ENCODE peak calls at places on chromosomes 1 and 21, in seven cellular contexts. One of them, this sample, is unnamed.

GRCh38 chr1:50968884-50969610 is 998 bp upstream of the CDKN2C start:
- DNase-seq in NB4: peak; percentile 83
- DNase-seq in vagina: no peak
- DNase-seq in RWPE1: peak; percentile 46
- DNase-seq in A549: peak; percentile 52
- DNase-seq in CD4-positive, alpha-beta T cell: peak; percentile 5
- DNase-seq in foreskin fibroblast: no peak
- DNase-seq in this sample: no peak

GRCh38 chr1:222171005-222171404 is 376.9 kb downstream of the HHIPL2 start:
- DNase-seq in NB4: peak; percentile 45
- DNase-seq in vagina: no peak
- DNase-seq in RWPE1: peak; percentile 5
- DNase-seq in A549: peak; percentile 40
- DNase-seq in CD4-positive, alpha-beta T cell: no peak
- DNase-seq in foreskin fibroblast: peak; percentile 71
- DNase-seq in this sample: peak; percentile 38

GRCh38 chr1:115337633-115338456 is at the start of gene NGF:
- DNase-seq in NB4: no peak
- DNase-seq in vagina: no peak
- DNase-seq in RWPE1: peak; percentile 73
- DNase-seq in A549: peak; percentile 27
- DNase-seq in CD4-positive, alpha-beta T cell: no peak
- DNase-seq in foreskin fibroblast: peak; percentile 79
- DNase-seq in this sample: no peak

GRCh38 chr1:182281541-182281940 is 110.0 kb downstream of the GLUL start:
- DNase-seq in NB4: no peak
- DNase-seq in vagina: no peak
- DNase-seq in RWPE1: no peak
- DNase-seq in A549: no peak
- DNase-seq in CD4-positive, alpha-beta T cell: no peak
- DNase-seq in foreskin fibroblast: peak; percentile 65
- DNase-seq in this sample: no peak

GRCh38 chr1:27656157-27656893 is 15.7 kb downstream of the IFI6 start:
- DNase-seq in NB4: peak; percentile 81
- DNase-seq in vagina: no peak
- DNase-seq in RWPE1: no peak
- DNase-seq in A549: no peak
- DNase-seq in CD4-positive, alpha-beta T cell: no peak
- DNase-seq in foreskin fibroblast: peak; percentile 89
- DNase-seq in this sample: no peak

GRCh38 chr1:201585099-201585498 is 46.2 kb downstream of the NAV1 start:
- DNase-seq in NB4: no peak
- DNase-seq in vagina: no peak
- DNase-seq in RWPE1: no peak
- DNase-seq in A549: no peak
- DNase-seq in CD4-positive, alpha-beta T cell: no peak
- DNase-seq in foreskin fibroblast: peak; percentile 56
- DNase-seq in this sample: no peak

GRCh38 chr1:227887697-227888403 is 59.9 kb downstream of the WNT9A start:
- DNase-seq in NB4: no peak
- DNase-seq in vagina: peak; percentile 95
- DNase-seq in RWPE1: no peak
- DNase-seq in A549: no peak
- DNase-seq in CD4-positive, alpha-beta T cell: peak; percentile 36
- DNase-seq in foreskin fibroblast: peak; percentile 45
- DNase-seq in this sample: no peak

GRCh38 chr1:162772571-162773154 is 17.8 kb upstream of the HSD17B7 start:
- DNase-seq in NB4: no peak
- DNase-seq in vagina: no peak
- DNase-seq in RWPE1: no peak
- DNase-seq in A549: no peak
- DNase-seq in CD4-positive, alpha-beta T cell: no peak
- DNase-seq in foreskin fibroblast: peak; percentile 73
- DNase-seq in this sample: no peak

GRCh38 chr1:234720709-234721436 is 110.9 kb upstream of the IRF2BP2 start:
- DNase-seq in NB4: no peak
- DNase-seq in vagina: no peak
- DNase-seq in RWPE1: no peak
- DNase-seq in A549: no peak
- DNase-seq in CD4-positive, alpha-beta T cell: no peak
- DNase-seq in foreskin fibroblast: peak; percentile 55
- DNase-seq in this sample: no peak

GRCh38 chr1:112869895-112870294 is 86.1 kb downstream of the SLC16A1 start:
- DNase-seq in NB4: no peak
- DNase-seq in vagina: no peak
- DNase-seq in RWPE1: no peak
- DNase-seq in A549: no peak
- DNase-seq in CD4-positive, alpha-beta T cell: no peak
- DNase-seq in foreskin fibroblast: no peak
- DNase-seq in this sample: no peak

GRCh38 chr21:31366825-31367224 is 22.8 kb upstream of the TIAM1 start:
- DNase-seq in NB4: no peak
- DNase-seq in vagina: no peak
- DNase-seq in RWPE1: peak; percentile 83
- DNase-seq in A549: peak; percentile 4
- DNase-seq in CD4-positive, alpha-beta T cell: no peak
- DNase-seq in foreskin fibroblast: peak; percentile 67
- DNase-seq in this sample: no peak

GRCh38 chr1:41486053-41486891 is 1.8 kb upstream of the EDN2 start:
- DNase-seq in NB4: no peak
- DNase-seq in vagina: no peak
- DNase-seq in RWPE1: no peak
- DNase-seq in A549: peak; percentile 53
- DNase-seq in CD4-positive, alpha-beta T cell: no peak
- DNase-seq in foreskin fibroblast: no peak
- DNase-seq in this sample: no peak

GRCh38 chr1:40583980-40584379 is 52.5 kb downstream of the ZNF684 start:
- DNase-seq in NB4: no peak
- DNase-seq in vagina: no peak
- DNase-seq in RWPE1: no peak
- DNase-seq in A549: no peak
- DNase-seq in CD4-positive, alpha-beta T cell: no peak
- DNase-seq in foreskin fibroblast: no peak
- DNase-seq in this sample: no peak

GRCh38 chr1:164780863-164781262 is 221.9 kb downstream of the PBX1 start:
- DNase-seq in NB4: no peak
- DNase-seq in vagina: no peak
- DNase-seq in RWPE1: peak; percentile 44
- DNase-seq in A549: no peak
- DNase-seq in CD4-positive, alpha-beta T cell: no peak
- DNase-seq in foreskin fibroblast: peak; percentile 95
- DNase-seq in this sample: peak; percentile 59

GRCh38 chr1:192516776-192517297 is 58.7 kb upstream of the RGS1 start:
- DNase-seq in NB4: peak; percentile 96
- DNase-seq in vagina: no peak
- DNase-seq in RWPE1: no peak
- DNase-seq in A549: no peak
- DNase-seq in CD4-positive, alpha-beta T cell: peak; percentile 45
- DNase-seq in foreskin fibroblast: peak; percentile 8
- DNase-seq in this sample: no peak

GRCh38 chr1:53091841-53092645 is 30.0 kb downstream of the PODN start:
- DNase-seq in NB4: no peak
- DNase-seq in vagina: no peak
- DNase-seq in RWPE1: no peak
- DNase-seq in A549: no peak
- DNase-seq in CD4-positive, alpha-beta T cell: no peak
- DNase-seq in foreskin fibroblast: no peak
- DNase-seq in this sample: no peak

GRCh38 chr1:200262326-200262965 is 147.4 kb downstream of the ZNF281 start:
- DNase-seq in NB4: no peak
- DNase-seq in vagina: no peak
- DNase-seq in RWPE1: no peak
- DNase-seq in A549: no peak
- DNase-seq in CD4-positive, alpha-beta T cell: no peak
- DNase-seq in foreskin fibroblast: no peak
- DNase-seq in this sample: no peak
- TF ChIP-seq CTCF in NB4: no peak
- TF ChIP-seq CTCF in vagina: no peak
- TF ChIP-seq CTCF in RWPE1: no peak
- TF ChIP-seq CTCF in A549: no peak
- TF ChIP-seq CTCF in CD4-positive, alpha-beta T cell: no peak
- TF ChIP-seq CTCF in foreskin fibroblast: no peak
- TF ChIP-seq CTCF in this sample: no peak

GRCh38 chr1:25891606-25892005 is 14.6 kb downstream of the STMN1 start:
- DNase-seq in NB4: no peak
- DNase-seq in vagina: no peak
- DNase-seq in RWPE1: no peak
- DNase-seq in A549: no peak
- DNase-seq in CD4-positive, alpha-beta T cell: no peak
- DNase-seq in foreskin fibroblast: no peak
- DNase-seq in this sample: no peak

GRCh38 chr1:25888426-25888987 is 13.0 kb upstream of the PAQR7 start:
- DNase-seq in NB4: no peak
- DNase-seq in vagina: no peak
- DNase-seq in RWPE1: no peak
- DNase-seq in A549: no peak
- DNase-seq in CD4-positive, alpha-beta T cell: no peak
- DNase-seq in foreskin fibroblast: no peak
- DNase-seq in this sample: no peak

GRCh38 chr1:25890249-25891034 is 14.9 kb upstream of the PAQR7 start:
- DNase-seq in NB4: no peak
- DNase-seq in vagina: no peak
- DNase-seq in RWPE1: peak; percentile 93
- DNase-seq in A549: peak; percentile 80
- DNase-seq in CD4-positive, alpha-beta T cell: no peak
- DNase-seq in foreskin fibroblast: peak; percentile 56
- DNase-seq in this sample: no peak

GRCh38 chr1:25893072-25893604 is 13.1 kb downstream of the STMN1 start:
- DNase-seq in NB4: no peak
- DNase-seq in vagina: no peak
- DNase-seq in RWPE1: no peak
- DNase-seq in A549: no peak
- DNase-seq in CD4-positive, alpha-beta T cell: no peak
- DNase-seq in foreskin fibroblast: no peak
- DNase-seq in this sample: no peak

GRCh38 chr1:25889470-25889869 is 14.0 kb upstream of the PAQR7 start:
- DNase-seq in NB4: no peak
- DNase-seq in vagina: no peak
- DNase-seq in RWPE1: no peak
- DNase-seq in A549: peak; percentile 32
- DNase-seq in CD4-positive, alpha-beta T cell: no peak
- DNase-seq in foreskin fibroblast: peak; percentile 55
- DNase-seq in this sample: no peak
- TF ChIP-seq CTCF in NB4: no peak
- TF ChIP-seq CTCF in vagina: no peak
- TF ChIP-seq CTCF in RWPE1: no peak
- TF ChIP-seq CTCF in A549: no peak
- TF ChIP-seq CTCF in CD4-positive, alpha-beta T cell: no peak
- TF ChIP-seq CTCF in foreskin fibroblast: peak; percentile 22
- TF ChIP-seq CTCF in this sample: peak; percentile 21

GRCh38 chr1:220888665-220888986 is 9.4 kb downstream of the HLX start:
- DNase-seq in NB4: no peak
- DNase-seq in vagina: no peak
- DNase-seq in RWPE1: no peak
- DNase-seq in A549: no peak
- DNase-seq in CD4-positive, alpha-beta T cell: no peak
- DNase-seq in foreskin fibroblast: no peak
- DNase-seq in this sample: no peak

GRCh38 chr1:220887868-220888664 is 8.8 kb downstream of the HLX start:
- DNase-seq in NB4: peak; percentile 54
- DNase-seq in vagina: no peak
- DNase-seq in RWPE1: no peak
- DNase-seq in A549: no peak
- DNase-seq in CD4-positive, alpha-beta T cell: no peak
- DNase-seq in foreskin fibroblast: peak; percentile 60
- DNase-seq in this sample: no peak

GRCh38 chr1:220885971-220886370 is 6.7 kb downstream of the HLX start:
- DNase-seq in NB4: no peak
- DNase-seq in vagina: no peak
- DNase-seq in RWPE1: no peak
- DNase-seq in A549: no peak
- DNase-seq in CD4-positive, alpha-beta T cell: no peak
- DNase-seq in foreskin fibroblast: no peak
- DNase-seq in this sample: no peak

GRCh38 chr1:220886470-220887201 is 7.4 kb downstream of the HLX start:
- DNase-seq in NB4: no peak
- DNase-seq in vagina: no peak
- DNase-seq in RWPE1: no peak
- DNase-seq in A549: no peak
- DNase-seq in CD4-positive, alpha-beta T cell: no peak
- DNase-seq in foreskin fibroblast: no peak
- DNase-seq in this sample: no peak

DNA sequence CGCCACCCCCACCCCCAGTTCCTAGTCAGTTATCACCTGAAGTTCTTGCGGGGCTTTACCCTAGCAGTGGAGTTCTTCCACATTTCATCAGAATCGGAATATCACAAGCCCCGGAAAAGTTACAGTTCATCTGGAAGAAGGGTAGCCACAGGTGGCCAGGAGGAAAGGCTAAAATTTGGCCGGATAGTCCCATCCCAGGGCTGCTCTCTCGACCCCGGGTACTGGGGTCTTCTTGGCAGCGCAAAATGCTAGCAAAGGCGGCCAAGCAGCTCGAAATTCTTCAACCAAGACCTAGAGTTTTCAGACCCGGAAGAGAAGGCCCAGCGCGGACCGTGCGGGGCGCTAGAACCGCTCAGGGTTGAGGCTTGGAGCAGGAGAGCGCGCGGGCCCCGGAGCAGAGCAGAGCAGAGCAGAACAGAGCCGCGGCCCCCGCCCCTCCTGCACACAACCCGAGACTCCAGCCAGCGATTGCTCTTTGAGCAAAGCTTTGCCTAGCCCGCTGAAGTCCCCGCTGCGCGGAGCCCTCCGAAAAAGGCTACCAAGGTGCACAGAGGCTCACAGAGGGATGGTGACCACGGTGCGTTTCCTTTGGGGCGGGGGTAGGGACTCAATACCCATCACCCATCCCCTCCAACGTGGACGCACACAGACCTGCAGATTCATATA is 8.1 kb downstream of the HLX start:
- DNase-seq in NB4: no peak
- DNase-seq in vagina: no peak
- DNase-seq in RWPE1: no peak
- DNase-seq in A549: no peak
- DNase-seq in CD4-positive, alpha-beta T cell: no peak
- DNase-seq in foreskin fibroblast: no peak
- DNase-seq in this sample: no peak
- TF ChIP-seq CTCF in NB4: no peak
- TF ChIP-seq CTCF in vagina: no peak
- TF ChIP-seq CTCF in RWPE1: no peak
- TF ChIP-seq CTCF in A549: no peak
- TF ChIP-seq CTCF in CD4-positive, alpha-beta T cell: no peak
- TF ChIP-seq CTCF in foreskin fibroblast: no peak
- TF ChIP-seq CTCF in this sample: no peak

DNA sequence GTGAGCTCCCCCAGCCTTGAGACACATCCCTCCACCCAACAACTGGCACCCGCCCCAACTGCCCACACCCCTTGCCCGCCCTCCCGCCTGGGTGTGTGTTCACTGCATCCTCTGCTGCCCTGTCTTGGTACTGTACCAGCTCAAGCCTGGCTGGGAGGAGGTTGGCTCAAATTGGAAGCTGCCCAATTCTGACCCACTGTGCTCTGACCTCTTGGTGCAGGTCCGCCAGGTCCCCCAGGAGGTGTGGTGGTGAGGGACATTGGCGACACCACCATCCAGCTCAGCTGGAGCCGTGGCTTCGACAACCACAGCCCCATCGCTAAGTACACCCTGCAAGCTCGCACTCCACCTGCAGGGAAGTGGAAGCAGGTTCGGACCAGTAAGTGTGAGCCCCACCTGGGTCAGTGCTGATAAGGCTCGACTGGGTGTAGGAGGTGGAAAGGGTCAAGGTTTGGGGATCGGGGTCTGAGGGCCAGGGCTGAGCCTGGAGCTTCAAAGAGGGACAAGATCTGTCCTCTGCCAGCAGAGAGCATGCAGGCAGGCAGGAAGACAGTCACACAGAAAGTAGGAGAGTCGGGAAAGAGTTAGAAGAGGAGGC is 17.9 kb downstream of the TMEM81 start:
- DNase-seq in NB4: peak; percentile 29
- DNase-seq in vagina: no peak
- DNase-seq in RWPE1: no peak
- DNase-seq in A549: no peak
- DNase-seq in CD4-positive, alpha-beta T cell: no peak
- DNase-seq in foreskin fibroblast: no peak
- DNase-seq in this sample: no peak
- TF ChIP-seq CTCF in NB4: peak; percentile 17
- TF ChIP-seq CTCF in vagina: no peak
- TF ChIP-seq CTCF in RWPE1: no peak
- TF ChIP-seq CTCF in A549: no peak
- TF ChIP-seq CTCF in CD4-positive, alpha-beta T cell: no peak
- TF ChIP-seq CTCF in foreskin fibroblast: no peak
- TF ChIP-seq CTCF in this sample: no peak